ENCODE peak calls at places on chromosomes 11 and 22, in four cellular contexts. O is fibroblast of lung, J is GM23338, G is MM.1S. X is an unnamed sample.

GRCh38 chr11:124276081-124276480 is 19.9 kb downstream of the OR8G5 start:
- DNase-seq in O (peak; percentile 66), J (no peak), G (no peak), X (no peak)

GRCh38 chr22:35334010-35334409 is 34.3 kb downstream of the TOM1 start:
- DNase-seq in O (no peak), J (no peak), G (no peak), X (no peak)

GRCh38 chr11:126111458-126112116 is 48.9 kb upstream of the CDON start:
- DNase-seq in O (no peak), J (no peak), G (no peak), X (no peak)

GRCh38 chr11:13277719-13278619 is at the start of gene BMAL1:
- DNase-seq in O (peak; percentile 31), J (peak; percentile 59), G (peak; percentile 51), X (peak; percentile 54)

GRCh38 chr11:112343368-112344039 is 82.8 kb upstream of the PLET1 start:
- DNase-seq in O (peak; percentile 78), J (no peak), G (no peak), X (no peak)

GRCh38 chr11:76592961-76593360 is 77.6 kb downstream of the LRRC32 start:
- DNase-seq in O (no peak), J (no peak), G (no peak), X (peak; percentile 6)

GRCh38 chr22:35457729-35458546 is 58.0 kb downstream of the MCM5 start:
- DNase-seq in O (no peak), J (no peak), G (no peak), X (no peak)

GRCh38 chr11:72222106-72222891 is 2.3 kb upstream of the INPPL1 start:
- DNase-seq in O (no peak), J (no peak), G (no peak), X (no peak)

GRCh38 chr11:13699870-13700269 is 31.4 kb downstream of the FAR1 start:
- DNase-seq in O (no peak), J (no peak), G (no peak), X (no peak)

GRCh38 chr11:9386086-9386485 is 1.6 kb downstream of the IPO7 start:
- DNase-seq in O (no peak), J (no peak), G (no peak), X (no peak)

GRCh38 chr11:86888978-86889341 is 66.2 kb downstream of the FZD4 start:
- DNase-seq in O (no peak), J (no peak), G (no peak), X (no peak)

GRCh38 chr11:124669193-124669592 is 4.3 kb downstream of the SIAE start:
- DNase-seq in O (peak; percentile 60), J (peak; percentile 62), G (peak; percentile 52), X (peak; percentile 62)

GRCh38 chr22:46352691-46353386 is 17.3 kb downstream of the TRMU start:
- DNase-seq in O (no peak), J (no peak), G (no peak), X (peak; percentile 58)

GRCh38 chr11:125141686-125142535 is 22.6 kb upstream of the PKNOX2 start:
- DNase-seq in O (peak; percentile 35), J (peak; percentile 94), G (peak; percentile 16), X (peak; percentile 54)

GRCh38 chr11:110565344-110565684 is 135.6 kb downstream of the FDX1 start:
- DNase-seq in O (peak; percentile 32), J (peak; percentile 69), G (no peak), X (peak; percentile 84)

GRCh38 chr22:41862530-41863266 is 29.8 kb downstream of the SREBF2 start:
- DNase-seq in O (peak; percentile 34), J (no peak), G (no peak), X (no peak)

GRCh38 chr11:64358907-64359711 is at the start of gene RPS6KA4:
- DNase-seq in O (peak; percentile 45), J (peak; percentile 76), G (peak; percentile 66), X (peak; percentile 94)

GRCh38 chr22:37018815-37019308 is 385 bp downstream of the TST start:
- DNase-seq in O (peak; percentile 70), J (peak; percentile 70), G (no peak), X (peak; percentile 86)

GRCh38 chr22:37283393-37283937 is 1.2 kb downstream of the CYTH4 start:
- DNase-seq in O (no peak), J (peak; percentile 71), G (no peak), X (no peak)

GRCh38 chr11:120123946-120124345 is 14.0 kb downstream of the TRIM29 start:
- DNase-seq in O (no peak), J (no peak), G (no peak), X (no peak)

GRCh38 chr11:119671561-119672015 is 57.4 kb downstream of the NECTIN1 start:
- DNase-seq in O (peak; percentile 82), J (no peak), G (no peak), X (no peak)

GRCh38 chr11:7977251-7977917 is 9.8 kb upstream of the EIF3F start:
- DNase-seq in O (peak; percentile 94), J (peak; percentile 50), G (no peak), X (no peak)

GRCh38 chr11:125348704-125349635 is 147.1 kb downstream of the FEZ1 start:
- DNase-seq in O (peak; percentile 29), J (peak; percentile 85), G (peak; percentile 25), X (peak; percentile 67)

GRCh38 chr22:39972656-39973055 is 12.5 kb downstream of the TMA7B start:
- DNase-seq in O (no peak), J (no peak), G (no peak), X (no peak)

GRCh38 chr11:25515576-25515975 is 816.4 kb upstream of the ANO3 start:
- DNase-seq in O (no peak), J (no peak), G (no peak), X (no peak)

GRCh38 chr22:29335656-29336055 is 20.2 kb upstream of the RASL10A start:
- DNase-seq in O (no peak), J (no peak), G (no peak), X (no peak)

GRCh38 chr11:129331217-129331616 is 44.4 kb upstream of the BARX2 start:
- DNase-seq in O (peak; percentile 5), J (no peak), G (no peak), X (peak; percentile 35)

GRCh38 chr11:129331871-129332274 is 43.8 kb upstream of the BARX2 start:
- DNase-seq in O (peak; percentile 83), J (peak; percentile 93), G (peak; percentile 74), X (peak; percentile 87)

DNA sequence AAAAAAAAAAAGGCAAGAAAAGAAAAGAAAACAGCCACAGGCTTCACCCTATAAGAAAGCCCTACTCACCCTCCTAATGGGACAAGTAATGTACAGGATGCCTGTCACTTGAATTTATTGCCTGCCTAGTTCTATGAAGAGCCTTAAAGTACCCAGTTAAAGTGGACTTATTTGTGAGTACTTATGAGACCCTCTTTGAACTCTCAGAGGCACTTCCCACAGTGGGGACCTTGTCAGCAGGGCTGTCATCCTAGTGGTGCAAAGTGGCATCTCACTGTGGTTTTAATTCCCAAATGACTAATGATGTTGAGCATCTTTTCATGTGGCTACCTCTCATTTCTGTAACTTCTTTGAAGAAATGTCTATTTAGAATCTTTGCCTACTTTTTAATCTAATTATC is 41.8 kb upstream of the BARX2 start:
- DNase-seq in O (no peak), J (no peak), G (no peak), X (no peak)
- TF ChIP-seq CTCF in O (no peak), J (peak; percentile 39), G (peak; percentile 11), X (no peak)

GRCh38 chr11:66107600-66108151 is 37.6 kb downstream of the PACS1 start:
- DNase-seq in O (no peak), J (no peak), G (no peak), X (no peak)
- H3K4me3 ChIP-seq in O (no peak overlapping the region), J (no peak overlapping the region), G (no peak overlapping the region), X (no peak overlapping the region)

GRCh38 chr11:44565008-44565745 is at the start of gene CD82:
- DNase-seq in O (peak; percentile 97), J (peak; percentile 100), G (peak; percentile 98), X (peak; percentile 100)
- H2AFZ ChIP-seq in O (peak within 1 kb of the TSS; percentile 60), J (peak within 1 kb of the TSS; percentile 96), G (peak within 1 kb of the TSS; percentile 76), X (peak within 1 kb of the TSS; percentile 61)

DNA sequence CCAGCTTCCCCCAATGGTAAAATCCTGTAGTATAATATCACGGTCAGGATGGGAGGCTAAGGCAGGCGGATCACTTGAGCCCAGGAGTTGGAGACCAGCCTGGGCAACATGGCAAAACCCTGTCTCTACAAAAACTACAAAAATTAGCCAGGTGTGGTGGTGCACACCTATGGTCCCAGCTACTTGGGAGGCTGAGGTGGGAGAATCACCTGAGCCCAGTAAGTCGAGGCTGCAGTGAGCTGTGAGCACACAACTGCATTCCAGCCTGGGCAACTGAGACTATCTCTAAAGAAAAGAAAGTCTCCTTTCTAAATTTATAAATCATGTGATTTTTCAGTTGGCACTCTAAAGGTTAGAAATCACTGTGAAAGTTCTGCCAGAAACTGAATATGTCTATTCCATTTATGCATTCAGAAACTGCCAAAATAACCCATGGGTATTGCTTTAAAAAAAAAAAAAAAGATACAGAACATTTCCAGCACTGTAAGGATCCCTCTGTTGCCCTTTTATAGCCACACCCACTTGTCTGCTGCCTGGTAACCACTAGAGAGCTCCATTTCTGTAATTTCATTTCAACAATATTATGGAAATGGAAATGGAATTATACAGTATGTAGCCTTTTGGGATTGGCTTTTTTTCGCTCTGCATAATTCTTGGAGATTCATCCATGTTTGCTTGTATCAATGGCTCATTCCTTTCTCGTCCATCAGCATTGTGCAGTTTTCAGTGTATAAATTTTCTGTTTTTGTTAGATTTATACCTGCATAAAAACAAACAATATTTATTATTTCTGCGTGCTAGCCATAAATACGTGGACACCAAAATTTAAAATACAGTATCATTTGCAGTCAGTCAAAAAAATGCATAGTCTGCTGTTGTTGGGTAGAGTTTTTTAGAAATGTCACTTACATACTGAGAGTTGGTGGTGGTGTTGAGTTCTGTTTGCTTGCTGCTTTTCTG is 9.4 kb downstream of the CDC45 start:
- DNase-seq in O (peak; percentile 65), J (no peak), G (no peak), X (no peak)
- TF ChIP-seq CTCF in O (peak; percentile 33), J (no peak), G (peak; percentile 20), X (peak; percentile 22)

GRCh38 chr11:16607675-16608644 is 130.5 kb upstream of the C11orf58 start:
- DNase-seq in O (peak; percentile 68), J (peak; percentile 87), G (no peak), X (peak; percentile 78)
- H3K4me3 ChIP-seq in O (peak overlapping the region; percentile 42), J (peak overlapping the region; percentile 76), G (no peak overlapping the region), X (peak overlapping the region; percentile 92)

GRCh38 chr11:99505831-99506230 is 485.1 kb downstream of the CNTN5 start:
- DNase-seq in O (no peak), J (no peak), G (no peak), X (no peak)
- H2AFZ ChIP-seq in O (no peak overlapping the region), J (peak overlapping the region; percentile 85), G (no peak overlapping the region), X (no peak overlapping the region)

GRCh38 chr22:44957267-44957905 is 52.4 kb downstream of the PHF21B start:
- DNase-seq in O (no peak), J (peak; percentile 72), G (no peak), X (peak; percentile 28)
- TF ChIP-seq CTCF in O (peak; percentile 18), J (peak; percentile 50), G (no peak), X (peak; percentile 37)